ENCODE peak calls at places on chromosomes 5 and 9, in six cellular contexts. W is lower leg skin; J is HEK293T; O is OCI-M1; B is retina; D is stimulated activated CD4-positive, alpha-beta T cell treated with anti-CD3 and anti-CD28 coated beads, TNF-alpha, amount 100 ng/mL, for 1 hour. C is an unnamed sample.

GRCh38 chr9:121945281-121945680 is 147.8 kb downstream of the TTLL11 start:
- DNase-seq in W (no peak), J (no peak), D (no peak), O (no peak), B (no peak), C (no peak)

GRCh38 chr9:29319727-29320513 is 1746.6 kb upstream of the C9orf72 start:
- DNase-seq in W (no peak), B (no peak), D (no peak), J (no peak), O (peak), C (no peak)

GRCh38 chr5:35811108-35811741 is 45.5 kb upstream of the IL7R start:
- DNase-seq in J (no peak), W (no peak), D (no peak), B (no peak), O (no peak), C (no peak)

GRCh38 chr9:122331523-122331927 is 39.3 kb upstream of the PTGS1 start:
- DNase-seq in W (no peak), D (no peak), J (no peak), B (no peak), O (peak), C (no peak)

GRCh38 chr5:926416-927171 is 33.9 kb downstream of the TRIP13 start:
- DNase-seq in W (no peak), D (no peak), B (peak), O (peak), J (no peak), C (peak)

GRCh38 chr5:172820046-172820767 is 13.8 kb upstream of the ERGIC1 start:
- DNase-seq in O (no peak), J (no peak), D (no peak), B (no peak), W (no peak), C (no peak)

GRCh38 chr5:54671111-54671531 is 153.6 kb downstream of the SNX18 start:
- DNase-seq in J (no peak), O (no peak), B (no peak), W (no peak), D (no peak), C (no peak)

GRCh38 chr5:117160361-117160760 is 585.7 kb upstream of the SEMA6A start:
- DNase-seq in W (no peak), O (no peak), J (no peak), B (no peak), D (no peak), C (no peak)

GRCh38 chr9:69502671-69503301 is 169.4 kb downstream of the APBA1 start:
- DNase-seq in J (no peak), B (no peak), O (no peak), W (no peak), D (no peak), C (no peak)

GRCh38 chr5:14270212-14270702 is 127.1 kb downstream of the TRIO start:
- DNase-seq in B (peak), D (no peak), O (peak), J (peak), W (no peak), C (peak)

GRCh38 chr5:175796536-175797499 is 74.6 kb upstream of the CPLX2 start:
- DNase-seq in B (peak), O (peak), J (peak), W (peak), D (peak), C (peak)

GRCh38 chr9:110214090-110214489 is 6.1 kb upstream of the C9orf152 start:
- DNase-seq in O (no peak), D (no peak), J (no peak), B (no peak), W (no peak), C (no peak)

GRCh38 chr5:88854769-88855168 is 28.2 kb downstream of the MEF2C start:
- DNase-seq in W (no peak), D (no peak), B (no peak), J (no peak), O (no peak), C (no peak)

GRCh38 chr5:67957374-67957773 is 258.2 kb upstream of the PIK3R1 start:
- DNase-seq in W (no peak), J (no peak), O (peak), B (no peak), D (no peak), C (no peak)

GRCh38 chr5:174608631-174609097 is 115.7 kb upstream of the MSX2 start:
- DNase-seq in J (no peak), B (peak), D (no peak), W (peak), O (peak), C (peak)

GRCh38 chr5:1185652-1186350 is 15.6 kb upstream of the SLC6A19 start:
- DNase-seq in B (no peak), J (no peak), W (no peak), D (no peak), O (peak), C (no peak)

GRCh38 chr5:135391123-135391868 is 7.7 kb downstream of the MACROH2A1 start:
- DNase-seq in B (no peak), J (no peak), W (no peak), O (no peak), D (no peak), C (no peak)

GRCh38 chr5:8553364-8553763 is 684.4 kb downstream of the MTRR start:
- DNase-seq in W (no peak), O (no peak), D (no peak), J (no peak), B (no peak), C (no peak)

GRCh38 chr5:76601470-76601869 is 21.7 kb downstream of the F2RL2 start:
- DNase-seq in D (no peak), J (peak), O (peak), W (peak), B (peak), C (no peak)

GRCh38 chr5:117953272-117953671 is 1035.1 kb downstream of the DTWD2 start:
- DNase-seq in D (no peak), O (no peak), B (no peak), W (no peak), J (no peak), C (no peak)

GRCh38 chr5:169599451-169599850 is 15.9 kb downstream of the SPDL1 start:
- DNase-seq in B (no peak), W (no peak), D (no peak), O (no peak), J (no peak), C (no peak)

GRCh38 chr9:122453677-122454135 is 24.0 kb downstream of the OR1J1 start:
- DNase-seq in O (no peak), D (no peak), J (no peak), B (no peak), W (no peak), C (no peak)

GRCh38 chr9:37390759-37391158 is 31.7 kb upstream of the GRHPR start:
- DNase-seq in B (no peak), W (no peak), D (no peak), O (peak), J (peak), C (no peak)

GRCh38 chr5:39231705-39232525 is 12.6 kb upstream of the FYB1 start:
- DNase-seq in J (no peak), O (no peak), W (no peak), D (no peak), B (peak), C (no peak)

GRCh38 chr5:1190915-1191314 is 10.5 kb upstream of the SLC6A19 start:
- DNase-seq in D (no peak), W (no peak), O (peak), J (no peak), B (no peak), C (peak)

GRCh38 chr5:143570989-143571388 is 167.5 kb upstream of the NR3C1 start:
- DNase-seq in D (no peak), O (no peak), J (no peak), W (no peak), B (no peak), C (no peak)

GRCh38 chr5:143775258-143775657 is 36.7 kb upstream of the HMHB1 start:
- DNase-seq in O (peak), B (no peak), J (no peak), W (no peak), D (no peak), C (no peak)

GRCh38 chr5:149990518-149991376 is 9.7 kb downstream of the TIGD6 start:
- DNase-seq in O (peak), D (peak), W (peak), J (peak), B (peak), C (peak)

GRCh38 chr9:37144762-37145161 is 24.4 kb downstream of the ZCCHC7 start:
- DNase-seq in W (no peak), B (peak), J (no peak), O (peak), D (no peak), C (no peak)

GRCh38 chr5:135207866-135208265 is 173.8 kb upstream of the PITX1 start:
- DNase-seq in J (no peak), O (no peak), D (no peak), B (no peak), W (no peak), C (no peak)

GRCh38 chr5:51476456-51476855 is 93.2 kb downstream of the ISL1 start:
- DNase-seq in B (no peak), D (no peak), J (no peak), O (no peak), W (no peak), C (no peak)

GRCh38 chr9:79477955-79478751 is 93.6 kb upstream of the TLE4 start:
- DNase-seq in W (no peak), J (peak), D (no peak), O (peak), B (peak), C (no peak)